ENCODE peak calls at places on chromosomes 11 and 22, in six cellular contexts. One of them, this sample, is unnamed.

GRCh38 chr22:41699264-41700104 is at the start of gene MEI1:
- DNase-seq in cardiac muscle cell: peak; percentile 83
- DNase-seq in CD4-positive, alpha-beta T cell: peak; percentile 92
- DNase-seq in fibroblast of the aortic adventitia: peak; percentile 68
- DNase-seq in endodermal cell: peak; percentile 86
- DNase-seq in fibroblast of lung: peak; percentile 64
- DNase-seq in this sample: peak; percentile 83

GRCh38 chr22:17965538-17966402 is 58.6 kb downstream of the MICAL3 start:
- DNase-seq in CD4-positive, alpha-beta T cell: no peak
- DNase-seq in fibroblast of the aortic adventitia: no peak
- DNase-seq in endodermal cell: no peak
- DNase-seq in fibroblast of lung: no peak
- DNase-seq in cardiac muscle cell: no peak
- DNase-seq in this sample: no peak

GRCh38 chr11:133711545-133711944 is 133.8 kb downstream of the SPATA19 start:
- DNase-seq in CD4-positive, alpha-beta T cell: no peak
- DNase-seq in fibroblast of the aortic adventitia: no peak
- DNase-seq in fibroblast of lung: no peak
- DNase-seq in cardiac muscle cell: no peak
- DNase-seq in endodermal cell: peak; percentile 66
- DNase-seq in this sample: no peak

GRCh38 chr11:112694244-112694643 is 267.0 kb upstream of the NCAM1 start:
- DNase-seq in endodermal cell: no peak
- DNase-seq in CD4-positive, alpha-beta T cell: no peak
- DNase-seq in fibroblast of the aortic adventitia: no peak
- DNase-seq in fibroblast of lung: no peak
- DNase-seq in cardiac muscle cell: no peak
- DNase-seq in this sample: no peak

GRCh38 chr11:1748467-1749019 is 1.9 kb downstream of the IFITM10 start:
- DNase-seq in cardiac muscle cell: no peak
- DNase-seq in fibroblast of the aortic adventitia: no peak
- DNase-seq in fibroblast of lung: no peak
- DNase-seq in CD4-positive, alpha-beta T cell: no peak
- DNase-seq in endodermal cell: no peak
- DNase-seq in this sample: peak; percentile 47

GRCh38 chr11:12499071-12499470 is 121.7 kb downstream of the PARVA start:
- DNase-seq in cardiac muscle cell: no peak
- DNase-seq in endodermal cell: no peak
- DNase-seq in fibroblast of the aortic adventitia: no peak
- DNase-seq in CD4-positive, alpha-beta T cell: no peak
- DNase-seq in fibroblast of lung: no peak
- DNase-seq in this sample: no peak

GRCh38 chr11:68128682-68129327 is 7.6 kb upstream of the CHKA start:
- DNase-seq in fibroblast of lung: peak; percentile 68
- DNase-seq in fibroblast of the aortic adventitia: peak; percentile 82
- DNase-seq in endodermal cell: peak; percentile 87
- DNase-seq in CD4-positive, alpha-beta T cell: no peak
- DNase-seq in cardiac muscle cell: peak; percentile 97
- DNase-seq in this sample: peak; percentile 95

GRCh38 chr11:32161293-32161692 is 70.4 kb downstream of the RCN1 start:
- DNase-seq in CD4-positive, alpha-beta T cell: no peak
- DNase-seq in cardiac muscle cell: no peak
- DNase-seq in endodermal cell: no peak
- DNase-seq in fibroblast of the aortic adventitia: no peak
- DNase-seq in fibroblast of lung: no peak
- DNase-seq in this sample: no peak

GRCh38 chr22:41557401-41558240 is 3.2 kb upstream of the CSDC2 start:
- DNase-seq in cardiac muscle cell: peak; percentile 97
- DNase-seq in endodermal cell: peak; percentile 73
- DNase-seq in CD4-positive, alpha-beta T cell: no peak
- DNase-seq in fibroblast of the aortic adventitia: peak; percentile 94
- DNase-seq in fibroblast of lung: peak; percentile 98
- DNase-seq in this sample: peak; percentile 88

GRCh38 chr11:58286249-58286648 is 18.2 kb upstream of the OR10W1 start:
- DNase-seq in endodermal cell: peak; percentile 52
- DNase-seq in fibroblast of the aortic adventitia: peak; percentile 45
- DNase-seq in CD4-positive, alpha-beta T cell: no peak
- DNase-seq in fibroblast of lung: peak; percentile 9
- DNase-seq in cardiac muscle cell: peak; percentile 30
- DNase-seq in this sample: peak; percentile 37

This sample was measured in astrocyte of the hippocampus.